ENCODE peak calls at places on chromosomes 3 and 15, in four cellular contexts. Z is DMS 273 treated with DMSO at 0.1 percent for 48 hours, A is AG04450, V is GM13977. Y is an unnamed sample.

GRCh38 chr15:75114796-75115195 is 86.9 kb upstream of the C15orf39 start:
- DNase-seq in V (no peak), A (no peak), Z (no peak), Y (no peak)

GRCh38 chr3:139664958-139665357 is 12.8 kb downstream of the NMNAT3 start:
- DNase-seq in Z (no peak), V (no peak), A (no peak), Y (no peak)

GRCh38 chr3:66378256-66378655 is 122.6 kb downstream of the LRIG1 start:
- DNase-seq in V (no peak), Z (peak), A (no peak), Y (no peak)

GRCh38 chr3:121165397-121165837 is 257.4 kb downstream of the STXBP5L start:
- DNase-seq in Z (no peak), A (no peak), V (no peak), Y (no peak)

GRCh38 chr15:61832223-61832622 is 228.0 kb downstream of the VPS13C start:
- DNase-seq in Z (no peak), V (no peak), A (no peak), Y (no peak)

GRCh38 chr3:187976361-187976900 is 177.5 kb upstream of the LPP start:
- DNase-seq in A (no peak), Z (no peak), V (no peak), Y (no peak)

GRCh38 chr15:76321602-76322001 is 10.3 kb upstream of the ETFA start:
- DNase-seq in A (no peak), Z (no peak), V (no peak), Y (no peak)

GRCh38 chr15:37057831-37058230 is 42.5 kb downstream of the MEIS2 start:
- DNase-seq in Z (no peak), V (no peak), A (no peak), Y (no peak)

GRCh38 chr3:45965281-45966052 is 22.2 kb downstream of the CXCR6 start:
- DNase-seq in A (no peak), V (no peak), Z (no peak), Y (no peak)

GRCh38 chr3:107927361-107928083 is 163.3 kb downstream of the CD47 start:
- DNase-seq in Z (peak), A (peak), V (peak), Y (peak)

GRCh38 chr3:25854214-25854613 is 64.3 kb downstream of the OXSM start:
- DNase-seq in Z (no peak), V (no peak), A (no peak), Y (no peak)

GRCh38 chr15:38195191-38195901 is 57.3 kb upstream of the SPRED1 start:
- DNase-seq in A (no peak), Z (no peak), V (no peak), Y (no peak)

GRCh38 chr3:58334013-58334321 is 1.3 kb downstream of the PXK start:
- DNase-seq in V (no peak), A (no peak), Z (no peak), Y (no peak)

GRCh38 chr3:86702381-86702958 is 288.5 kb downstream of the VGLL3 start:
- DNase-seq in A (no peak), Z (no peak), V (peak), Y (no peak)

GRCh38 chr3:39284457-39284881 is 4.6 kb upstream of the CX3CR1 start:
- DNase-seq in Z (no peak), V (no peak), A (no peak), Y (no peak)

GRCh38 chr15:85024509-85025336 is 43.1 kb downstream of the PDE8A start:
- DNase-seq in V (peak), A (no peak), Z (no peak), Y (no peak)

GRCh38 chr3:53227993-53228885 is 27.6 kb downstream of the TKT start:
- DNase-seq in A (no peak), V (no peak), Z (no peak), Y (no peak)

GRCh38 chr3:77055841-77056341 is 16.0 kb downstream of the ROBO2 start:
- DNase-seq in A (no peak), Z (no peak), V (no peak), Y (no peak)

Y was measured in NCI-H446 treated with DMSO at 0.1 percent for 48 hours.